ENCODE peak calls at places on chromosomes 16 and 17, in seven cellular contexts. D is ELF-1; C is GM06990; A is CMK; I is HEK293T; Q is HFF-Myc; S is effector CD4-positive, alpha-beta T cell. H is an unnamed sample.

GRCh38 chr17:65455972-65456343 is 105.5 kb downstream of the AXIN2 start:
- DNase-seq in D (peak), C (no peak), A (no peak), S (no peak), I (no peak), Q (no peak), H (no peak)

GRCh38 chr16:30937692-30938091 is 11.2 kb upstream of the ORAI3 start:
- DNase-seq in A (no peak), D (no peak), Q (no peak), C (no peak), I (no peak), S (no peak), H (no peak)

GRCh38 chr17:21511368-21512195 is 135.4 kb downstream of the KCNJ12 start:
- DNase-seq in A (peak), S (peak), I (peak), D (peak), Q (peak), C (peak), H (peak)

GRCh38 chr16:62194828-62195227 is 158.6 kb upstream of the CDH8 start:
- DNase-seq in D (no peak), S (no peak), A (no peak), C (no peak), Q (no peak), I (no peak), H (no peak)

GRCh38 chr16:65339062-65339461 is 217.2 kb upstream of the CDH11 start:
- DNase-seq in A (no peak), D (no peak), C (no peak), Q (no peak), S (no peak), I (no peak), H (no peak)

GRCh38 chr16:57867000-57867561 is 64.8 kb upstream of the KIFC3 start:
- DNase-seq in I (no peak), D (no peak), S (no peak), Q (no peak), A (no peak), C (no peak), H (no peak)

GRCh38 chr17:61409301-61410099 is 9.9 kb downstream of the TBX2 start:
- DNase-seq in Q (no peak), D (peak), I (peak), A (no peak), C (peak), S (no peak), H (no peak)

GRCh38 chr17:79851461-79851817 is 12.2 kb upstream of the CBX4 start:
- DNase-seq in C (no peak), I (no peak), Q (no peak), A (no peak), S (no peak), D (no peak), H (no peak)

GRCh38 chr17:76911299-76912007 is 43.2 kb downstream of the MGAT5B start:
- DNase-seq in D (no peak), Q (no peak), S (no peak), I (no peak), C (no peak), A (no peak), H (no peak)

GRCh38 chr17:27635275-27635823 is 4.4 kb downstream of the LGALS9 start:
- DNase-seq in Q (no peak), I (no peak), D (no peak), A (no peak), C (no peak), S (no peak), H (no peak)

GRCh38 chr17:66702106-66702936 is 132.6 kb upstream of the CACNG5 start:
- DNase-seq in D (no peak), S (no peak), I (no peak), Q (no peak), C (no peak), A (no peak), H (no peak)

GRCh38 chr16:10552998-10553491 is 27.4 kb downstream of the EMP2 start:
- DNase-seq in A (no peak), S (no peak), I (no peak), Q (no peak), D (peak), C (peak), H (no peak)

GRCh38 chr17:49708515-49709161 is 874 bp upstream of the SLC35B1 start:
- DNase-seq in S (no peak), Q (no peak), I (no peak), A (peak), D (peak), C (no peak), H (no peak)

GRCh38 chr17:48486557-48486956 is 44.3 kb downstream of the HOXB1 start:
- DNase-seq in C (no peak), I (no peak), A (no peak), Q (peak), S (no peak), D (peak), H (no peak)

GRCh38 chr17:79019631-79020584 is 4.1 kb upstream of the C1QTNF1 start:
- DNase-seq in D (no peak), S (peak), C (no peak), I (no peak), A (no peak), Q (no peak), H (peak)

GRCh38 chr16:4911831-4912422 is 25.0 kb downstream of the PPL start:
- DNase-seq in D (no peak), S (no peak), A (no peak), C (no peak), Q (no peak), I (no peak), H (no peak)

GRCh38 chr17:78473951-78474630 is 95.6 kb downstream of the PGS1 start:
- DNase-seq in S (no peak), C (no peak), Q (no peak), I (no peak), A (no peak), D (no peak), H (no peak)

GRCh38 chr17:69326302-69327059 is 452 bp downstream of the ABCA5 start:
- DNase-seq in S (no peak), A (no peak), D (peak), Q (no peak), C (no peak), I (no peak), H (no peak)

GRCh38 chr17:63113167-63113566 is 147.1 kb downstream of the TANC2 start:
- DNase-seq in D (peak), C (no peak), S (no peak), I (no peak), Q (no peak), A (no peak), H (no peak)

GRCh38 chr16:58467915-58468314 is 32.0 kb upstream of the NDRG4 start:
- DNase-seq in Q (no peak), S (no peak), D (no peak), C (no peak), A (no peak), I (no peak), H (no peak)

GRCh38 chr17:37340804-37341203 is 35.0 kb upstream of the C17orf78 start:
- DNase-seq in A (no peak), C (no peak), S (no peak), I (no peak), Q (no peak), D (no peak), H (no peak)

GRCh38 chr16:30521873-30522641 is 4.3 kb downstream of the ZNF768 start:
- DNase-seq in C (no peak), A (no peak), D (no peak), I (no peak), Q (no peak), S (no peak), H (no peak)

GRCh38 chr16:17729820-17730219 is 259.1 kb upstream of the XYLT1 start:
- DNase-seq in Q (no peak), D (no peak), S (no peak), C (no peak), I (no peak), A (no peak), H (no peak)

GRCh38 chr16:27326738-27327585 is 13.2 kb downstream of the IL4R start:
- DNase-seq in S (peak), Q (peak), I (no peak), C (peak), A (no peak), D (peak), H (peak)

GRCh38 chr16:25171390-25171789 is 45.4 kb upstream of the AQP8 start:
- DNase-seq in C (no peak), Q (no peak), S (no peak), A (no peak), D (no peak), I (no peak), H (no peak)

GRCh38 chr16:17345043-17345442 is 125.7 kb downstream of the XYLT1 start:
- DNase-seq in Q (no peak), A (no peak), S (no peak), D (no peak), C (no peak), I (no peak), H (no peak)

GRCh38 chr17:39800540-39800939 is 62.8 kb downstream of the GRB7 start:
- DNase-seq in I (no peak), S (peak), A (no peak), C (peak), D (no peak), Q (no peak), H (no peak)

GRCh38 chr16:84239186-84239790 is 524 bp downstream of the KCNG4 start:
- DNase-seq in D (no peak), S (no peak), I (no peak), Q (no peak), C (no peak), A (no peak), H (no peak)

GRCh38 chr16:2056681-2057407 is 9.1 kb downstream of the TSC2 start:
- DNase-seq in A (no peak), D (peak), Q (no peak), I (peak), C (no peak), S (no peak), H (no peak)

GRCh38 chr16:557463-558297 is 2.5 kb upstream of the PRR35 start:
- DNase-seq in A (no peak), D (no peak), Q (no peak), I (no peak), S (no peak), C (no peak), H (no peak)